ENCODE peak calls at places on chromosomes 2 and 18, in nine cellular contexts. Q is ovary; Z is Jurkat, Clone E6-1; A is mucosa of gallbladder; K is ecto neural progenitor cell; F is activated T-helper 1 cell treated with Interleukin-2 at 50 U/mL for 16 hours; T is astrocyte of the cerebellum; I is effector memory CD8-positive, alpha-beta T cell; H is NCI-H510A. O is an unnamed sample.
A peak's percentile ranks its signal among the peaks of the same experiment; 100 is the strongest.

GRCh38 chr2:99970292-99970868 is 172.0 kb downstream of the AFF3 start:
- DNase-seq in Q (no peak), Z (no peak), A (no peak), K (no peak), F (no peak), T (no peak), I (no peak), H (no peak), O (no peak)

GRCh38 chr18:23141022-23141999 is 6.0 kb downstream of the CABLES1 start:
- DNase-seq in Q (peak; percentile 46), Z (no peak), A (peak; percentile 86), K (no peak), F (no peak), T (no peak), I (no peak), H (no peak), O (peak; percentile 55)

GRCh38 chr2:136067465-136067864 is 50.5 kb downstream of the CXCR4 start:
- DNase-seq in Q (no peak), Z (peak; percentile 79), A (no peak), K (no peak), F (no peak), T (no peak), I (no peak), H (no peak), O (no peak)

GRCh38 chr2:178392215-178392614 is 58.8 kb downstream of the PRKRA start:
- DNase-seq in Q (no peak), Z (no peak), A (no peak), K (no peak), F (no peak), T (no peak), I (no peak), H (no peak), O (no peak)

GRCh38 chr2:134727385-134727784 is 8.6 kb upstream of the TMEM163 start:
- DNase-seq in Q (no peak), Z (no peak), A (no peak), K (no peak), F (no peak), T (peak; percentile 41), I (no peak), H (no peak), O (no peak)

GRCh38 chr2:120952318-120952717 is 216.7 kb downstream of the GLI2 start:
- DNase-seq in Q (no peak), Z (no peak), A (no peak), K (no peak), F (no peak), T (peak; percentile 63), I (no peak), H (no peak), O (no peak)

GRCh38 chr2:238868067-238868524 is 20.2 kb downstream of the TWIST2 start:
- DNase-seq in Q (no peak), Z (no peak), A (no peak), K (peak; percentile 43), F (no peak), T (no peak), I (no peak), H (no peak), O (no peak)

GRCh38 chr2:190910341-190911136 is 29.9 kb downstream of the GLS start:
- DNase-seq in Q (no peak), Z (no peak), A (no peak), K (no peak), F (no peak), T (no peak), I (no peak), H (no peak), O (no peak)

GRCh38 chr2:217160103-217160502 is 300.2 kb upstream of the TNP1 start:
- DNase-seq in Q (no peak), Z (no peak), A (no peak), K (no peak), F (no peak), T (no peak), I (no peak), H (no peak), O (no peak)

GRCh38 chr2:171297951-171298350 is 135.8 kb downstream of the METTL8 start:
- DNase-seq in Q (no peak), Z (no peak), A (no peak), K (no peak), F (no peak), T (no peak), I (no peak), H (no peak), O (no peak)

GRCh38 chr2:224101820-224102630 is 62.9 kb upstream of the SERPINE2 start:
- DNase-seq in Q (no peak), Z (no peak), A (no peak), K (no peak), F (no peak), T (peak; percentile 34), I (no peak), H (no peak), O (peak; percentile 9)

GRCh38 chr18:31241900-31242409 is 76.0 kb upstream of the DSG1 start:
- DNase-seq in Q (no peak), Z (no peak), A (peak; percentile 72), K (peak; percentile 75), F (no peak), T (no peak), I (no peak), H (peak; percentile 10), O (no peak)

O was measured in smooth muscle cell of the brain vasculature.